ENCODE peak calls at places on chromosomes 2 and 18, in eight cellular contexts. One of them, this sample, is unnamed.

GRCh38 chr2:124258481-124258880 is 233.4 kb downstream of the CNTNAP5 start:
- DNase-seq in AG04450: no peak
- DNase-seq in kidney tubule cell: no peak
- DNase-seq in astrocyte of the spinal cord: peak
- DNase-seq in HTR-8/SVneo: no peak
- DNase-seq in right lobe of liver: no peak
- DNase-seq in neural crest cell: no peak
- DNase-seq in NCI-H1694 treated with DMSO at 0.1 percent for 48 hours: no peak
- DNase-seq in this sample: no peak

GRCh38 chr2:71454221-71455010 is 1.1 kb downstream of the DYSF start:
- DNase-seq in HTR-8/SVneo: no peak
- DNase-seq in kidney tubule cell: peak
- DNase-seq in NCI-H1694 treated with DMSO at 0.1 percent for 48 hours: no peak
- DNase-seq in right lobe of liver: peak
- DNase-seq in astrocyte of the spinal cord: no peak
- DNase-seq in AG04450: no peak
- DNase-seq in neural crest cell: no peak
- DNase-seq in this sample: no peak

GRCh38 chr18:25759111-25759510 is 331.3 kb downstream of the SS18 start:
- DNase-seq in kidney tubule cell: no peak
- DNase-seq in neural crest cell: no peak
- DNase-seq in NCI-H1694 treated with DMSO at 0.1 percent for 48 hours: no peak
- DNase-seq in AG04450: no peak
- DNase-seq in HTR-8/SVneo: no peak
- DNase-seq in astrocyte of the spinal cord: peak
- DNase-seq in right lobe of liver: no peak
- DNase-seq in this sample: no peak

GRCh38 chr2:179460530-179460929 is 195.9 kb upstream of the SESTD1 start:
- DNase-seq in NCI-H1694 treated with DMSO at 0.1 percent for 48 hours: no peak
- DNase-seq in AG04450: peak
- DNase-seq in kidney tubule cell: peak
- DNase-seq in right lobe of liver: no peak
- DNase-seq in neural crest cell: no peak
- DNase-seq in astrocyte of the spinal cord: peak
- DNase-seq in HTR-8/SVneo: peak
- DNase-seq in this sample: no peak

GRCh38 chr2:186308347-186308746 is 177.7 kb upstream of the ZC3H15 start:
- DNase-seq in neural crest cell: no peak
- DNase-seq in HTR-8/SVneo: no peak
- DNase-seq in astrocyte of the spinal cord: peak
- DNase-seq in NCI-H1694 treated with DMSO at 0.1 percent for 48 hours: no peak
- DNase-seq in kidney tubule cell: peak
- DNase-seq in right lobe of liver: no peak
- DNase-seq in AG04450: no peak
- DNase-seq in this sample: no peak

GRCh38 chr2:200756618-200757321 is 54.9 kb upstream of the BZW1 start:
- DNase-seq in NCI-H1694 treated with DMSO at 0.1 percent for 48 hours: no peak
- DNase-seq in kidney tubule cell: peak
- DNase-seq in AG04450: peak
- DNase-seq in neural crest cell: no peak
- DNase-seq in astrocyte of the spinal cord: peak
- DNase-seq in right lobe of liver: peak
- DNase-seq in HTR-8/SVneo: peak
- DNase-seq in this sample: no peak

GRCh38 chr2:60556998-60557955 is 3.8 kb upstream of the BCL11A start:
- DNase-seq in neural crest cell: no peak
- DNase-seq in NCI-H1694 treated with DMSO at 0.1 percent for 48 hours: no peak
- DNase-seq in kidney tubule cell: no peak
- DNase-seq in AG04450: no peak
- DNase-seq in HTR-8/SVneo: no peak
- DNase-seq in astrocyte of the spinal cord: no peak
- DNase-seq in right lobe of liver: no peak
- DNase-seq in this sample: peak

GRCh38 chr2:41803361-41803760 is 244.5 kb upstream of the PKDCC start:
- DNase-seq in HTR-8/SVneo: no peak
- DNase-seq in right lobe of liver: no peak
- DNase-seq in astrocyte of the spinal cord: no peak
- DNase-seq in AG04450: no peak
- DNase-seq in kidney tubule cell: no peak
- DNase-seq in neural crest cell: no peak
- DNase-seq in NCI-H1694 treated with DMSO at 0.1 percent for 48 hours: no peak
- DNase-seq in this sample: no peak

GRCh38 chr2:69945447-69945846 is 16.0 kb downstream of the ASPRV1 start:
- DNase-seq in AG04450: no peak
- DNase-seq in HTR-8/SVneo: no peak
- DNase-seq in astrocyte of the spinal cord: no peak
- DNase-seq in right lobe of liver: no peak
- DNase-seq in NCI-H1694 treated with DMSO at 0.1 percent for 48 hours: no peak
- DNase-seq in kidney tubule cell: no peak
- DNase-seq in neural crest cell: no peak
- DNase-seq in this sample: no peak

GRCh38 chr2:40317047-40317446 is 134.8 kb downstream of the SLC8A1 start:
- DNase-seq in HTR-8/SVneo: peak
- DNase-seq in NCI-H1694 treated with DMSO at 0.1 percent for 48 hours: no peak
- DNase-seq in neural crest cell: no peak
- DNase-seq in AG04450: no peak
- DNase-seq in kidney tubule cell: no peak
- DNase-seq in astrocyte of the spinal cord: peak
- DNase-seq in right lobe of liver: no peak
- DNase-seq in this sample: no peak